ENCODE peak calls at places on chromosomes 7 and 10, in five cellular contexts. E is MM.1S, O is fibroblast of villous mesenchyme, A is T-helper 17 cell, C is type B pancreatic cell. X is an unnamed sample.

GRCh38 chr7:134347567-134347966 is 30.8 kb upstream of the SLC35B4 start:
- DNase-seq in E (no peak), O (no peak), A (no peak), C (no peak), X (no peak)

GRCh38 chr10:2935647-2936386 is 131.5 kb upstream of the PFKP start:
- DNase-seq in E (no peak), O (no peak), A (no peak), C (no peak), X (no peak)

GRCh38 chr10:60042959-60043358 is 136.6 kb upstream of the CCDC6 start:
- DNase-seq in E (no peak), O (peak), A (no peak), C (no peak), X (no peak)

GRCh38 chr7:18174996-18175395 is 147.3 kb upstream of the PRPS1L1 start:
- DNase-seq in E (no peak), O (no peak), A (no peak), C (no peak), X (no peak)

GRCh38 chr7:129166745-129167144 is 21.7 kb upstream of the SMO start:
- DNase-seq in E (no peak), O (no peak), A (no peak), C (no peak), X (no peak)

GRCh38 chr7:102449136-102449535 is 15.5 kb downstream of the ALKBH4 start:
- DNase-seq in E (no peak), O (no peak), A (no peak), C (no peak), X (no peak)

GRCh38 chr7:51023547-51023946 is 240.9 kb upstream of the GRB10 start:
- DNase-seq in E (no peak), O (no peak), A (no peak), C (peak), X (no peak)

GRCh38 chr10:23478570-23478969 is 39.7 kb downstream of the OTUD1 start:
- DNase-seq in E (no peak), O (no peak), A (no peak), C (no peak), X (no peak)

GRCh38 chr10:15627617-15628196 is 92.0 kb downstream of the ITGA8 start:
- DNase-seq in E (no peak), O (no peak), A (no peak), C (no peak), X (no peak)

GRCh38 chr10:31030216-31030615 is 1.4 kb downstream of the ZNF438 start:
- DNase-seq in E (no peak), O (no peak), A (no peak), C (no peak), X (no peak)

GRCh38 chr10:128210215-128211063 is 84.2 kb upstream of the MKI67 start:
- DNase-seq in E (peak), O (peak), A (peak), C (peak), X (peak)

GRCh38 chr7:140653319-140654108 is 12.9 kb upstream of the DENND2A start:
- DNase-seq in E (peak), O (peak), A (no peak), C (peak), X (no peak)

GRCh38 chr10:130440494-130440893 is 304.3 kb downstream of the GLRX3 start:
- DNase-seq in E (no peak), O (no peak), A (no peak), C (peak), X (no peak)

GRCh38 chr7:138342990-138343389 is 117.1 kb upstream of the TRIM24 start:
- DNase-seq in E (no peak), O (no peak), A (no peak), C (no peak), X (no peak)

GRCh38 chr7:81143856-81144255 is 225.0 kb upstream of the SEMA3C start:
- DNase-seq in E (no peak), O (no peak), A (no peak), C (no peak), X (no peak)

GRCh38 chr7:27184342-27185012 is 555 bp downstream of the HOXA11 start:
- DNase-seq in E (no peak), O (peak), A (no peak), C (peak), X (no peak)

GRCh38 chr10:97814996-97815395 is 34.6 kb upstream of the GOLGA7B start:
- DNase-seq in E (no peak), O (no peak), A (no peak), C (no peak), X (no peak)

GRCh38 chr10:131131726-131132561 is 179.6 kb downstream of the TCERG1L start:
- DNase-seq in E (no peak), O (no peak), A (no peak), C (no peak), X (no peak)

GRCh38 chr10:131896403-131896802 is 4.4 kb upstream of the PPP2R2D start:
- DNase-seq in E (no peak), O (no peak), A (no peak), C (no peak), X (no peak)

GRCh38 chr7:940599-941408 is 13.7 kb downstream of the ADAP1 start:
- DNase-seq in E (no peak), O (no peak), A (no peak), C (no peak), X (no peak)

GRCh38 chr10:82358486-82359097 is 483.6 kb downstream of the NRG3 start:
- DNase-seq in E (no peak), O (peak), A (no peak), C (no peak), X (no peak)

GRCh38 chr10:11388996-11389395 is 222.5 kb downstream of the USP6NL start:
- DNase-seq in E (no peak), O (no peak), A (no peak), C (no peak), X (no peak)

GRCh38 chr10:95346715-95347401 is 56.1 kb upstream of the PDLIM1 start:
- DNase-seq in E (no peak), O (no peak), A (no peak), C (no peak), X (no peak)

GRCh38 chr10:29756476-29756875 is 121.7 kb upstream of the SVIL start:
- DNase-seq in E (no peak), O (no peak), A (no peak), C (no peak), X (no peak)

GRCh38 chr10:67697646-67698245 is 1.8 kb upstream of the CTNNA3 start:
- DNase-seq in E (peak), O (peak), A (no peak), C (no peak), X (no peak)

GRCh38 chr7:92835851-92836488 is 403 bp downstream of the CDK6 start:
- DNase-seq in E (peak), O (peak), A (peak), C (no peak), X (no peak)

GRCh38 chr7:38016567-38016966 is 96.1 kb downstream of the EPDR1 start:
- DNase-seq in E (no peak), O (no peak), A (no peak), C (no peak), X (no peak)

GRCh38 chr10:113386005-113386404 is 166.8 kb upstream of the HABP2 start:
- DNase-seq in E (no peak), O (no peak), A (no peak), C (no peak), X (no peak)

GRCh38 chr7:82760831-82761230 is 317.3 kb upstream of the CACNA2D1 start:
- DNase-seq in E (no peak), O (no peak), A (no peak), C (no peak), X (no peak)

GRCh38 chr7:10418985-10419384 is 554.7 kb upstream of the PHF14 start:
- DNase-seq in E (no peak), O (no peak), A (no peak), C (no peak), X (no peak)

GRCh38 chr10:129969528-129970264 is 5.6 kb upstream of the EBF3 start:
- DNase-seq in E (no peak), O (no peak), A (no peak), C (no peak), X (no peak)

GRCh38 chr10:49352323-49352722 is 43.6 kb downstream of the DRGX start:
- DNase-seq in E (no peak), O (no peak), A (no peak), C (no peak), X (no peak)

X was measured in GOT3.